ENCODE peak calls at places on chromosome 5, in six cellular contexts. W, V, G, Y, E and Q are unnamed samples.

GRCh38 chr5:32538031-32538547 is 47.3 kb upstream of the SUB1 start:
- ATAC-seq in W (no peak), V (peak), G (no peak), Y (no peak), E (no peak), Q (no peak)

GRCh38 chr5:110968246-110969005 is 103.1 kb upstream of the TSLP start:
- ATAC-seq in W (peak), V (no peak), G (no peak), Y (no peak), E (no peak), Q (no peak)

GRCh38 chr5:130994496-130995253 is 170.4 kb downstream of the HINT1 start:
- ATAC-seq in W (no peak), V (no peak), G (no peak), Y (peak), E (no peak), Q (no peak)

GRCh38 chr5:158287643-158288228 is 428.8 kb upstream of the CLINT1 start:
- ATAC-seq in W (no peak), V (no peak), G (peak), Y (no peak), E (no peak), Q (peak)

GRCh38 chr5:147466581-147466980 is 43.3 kb downstream of the DPYSL3 start:
- ATAC-seq in W (no peak), V (no peak), G (no peak), Y (no peak), E (peak), Q (peak)

GRCh38 chr5:177198738-177199137 is 65.2 kb downstream of the NSD1 start:
- ATAC-seq in W (no peak), V (peak), G (no peak), Y (no peak), E (no peak), Q (no peak)

GRCh38 chr5:135350536-135350935 is 48.5 kb downstream of the MACROH2A1 start:
- ATAC-seq in W (no peak), V (no peak), G (no peak), Y (no peak), E (no peak), Q (no peak)

GRCh38 chr5:61319388-61320146 is 12.5 kb upstream of the ZSWIM6 start:
- ATAC-seq in W (no peak), V (peak), G (no peak), Y (peak), E (peak), Q (peak)

GRCh38 chr5:88734191-88734640 is 148.8 kb downstream of the MEF2C start:
- ATAC-seq in W (no peak), V (peak), G (no peak), Y (peak), E (no peak), Q (no peak)

DNA sequence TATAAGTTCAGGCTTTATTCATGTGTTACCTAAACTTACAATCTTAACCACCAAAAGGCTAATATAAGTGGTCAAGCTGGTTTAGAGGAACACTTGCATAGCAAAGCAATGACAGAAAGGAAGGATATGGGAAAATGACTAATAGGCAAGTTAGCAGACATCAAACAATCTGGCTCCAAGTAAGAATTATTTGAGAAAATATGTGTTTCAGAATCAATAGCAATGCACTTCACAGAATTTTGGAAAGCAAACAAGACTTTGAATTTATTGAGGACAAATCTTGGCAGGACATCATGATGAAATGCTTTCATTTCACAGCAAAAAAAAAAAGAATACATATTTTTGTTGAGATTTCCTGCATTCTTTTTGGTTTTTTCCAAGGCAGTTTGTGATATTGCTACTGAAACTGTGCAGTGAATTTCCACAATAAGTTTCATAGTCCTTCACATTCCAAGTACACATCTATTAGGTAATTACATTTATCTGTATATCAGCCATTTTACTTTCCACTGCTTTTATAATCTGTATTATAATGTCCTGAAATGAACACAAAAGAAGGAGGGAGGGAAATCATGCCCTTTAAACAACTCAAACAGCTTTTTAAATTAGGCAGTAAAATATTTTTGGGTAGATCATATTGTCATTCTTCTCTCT is 417.9 kb downstream of the NR2F1-AS1 start:
- ATAC-seq in W (peak), V (no peak), G (no peak), Y (no peak), E (peak), Q (no peak)
- TF ChIP-seq EP300 in W (peak), V (no peak), G (no peak), Y (no peak), E (no peak), Q (no peak)

GRCh38 chr5:109034276-109034675 is 286.6 kb downstream of the FER start:
- ATAC-seq in W (no peak), V (peak), G (no peak), Y (no peak), E (no peak), Q (no peak)
- TF ChIP-seq EP300 in W (no peak), V (no peak), G (no peak), Y (no peak), E (no peak), Q (no peak)

DNA sequence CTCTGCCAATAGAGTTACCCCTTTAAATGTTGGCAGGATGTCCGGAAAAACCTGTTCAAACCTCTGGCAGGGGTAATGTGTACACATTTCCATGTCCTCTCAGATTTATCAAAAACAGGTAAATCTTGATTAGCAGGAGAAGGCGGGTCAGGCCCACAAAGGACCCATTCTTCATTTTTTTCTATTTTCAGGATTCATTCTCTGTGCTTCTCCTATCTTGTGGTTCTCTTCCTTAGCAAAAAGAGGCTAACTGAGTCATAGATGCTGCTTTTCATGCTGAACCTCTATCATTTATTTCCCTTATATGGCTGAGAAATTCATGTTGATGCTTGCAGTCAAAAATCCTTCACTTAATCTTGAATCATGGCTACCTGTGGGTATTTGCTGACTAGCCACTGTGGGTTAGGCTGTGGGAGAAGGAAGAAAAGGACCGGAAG is 112.7 kb upstream of the IQGAP2 start:
- ATAC-seq in W (no peak), V (no peak), G (no peak), Y (no peak), E (no peak), Q (no peak)
- TF ChIP-seq EP300 in W (no peak), V (no peak), G (no peak), Y (no peak), E (no peak), Q (no peak)

GRCh38 chr5:163437309-163438182 is at the start of gene CCNG1:
- ATAC-seq in W (peak), V (peak), G (peak), Y (peak), E (peak), Q (peak)
- TF ChIP-seq EP300 in W (no peak), V (no peak), G (peak), Y (no peak), E (no peak), Q (no peak)

DNA sequence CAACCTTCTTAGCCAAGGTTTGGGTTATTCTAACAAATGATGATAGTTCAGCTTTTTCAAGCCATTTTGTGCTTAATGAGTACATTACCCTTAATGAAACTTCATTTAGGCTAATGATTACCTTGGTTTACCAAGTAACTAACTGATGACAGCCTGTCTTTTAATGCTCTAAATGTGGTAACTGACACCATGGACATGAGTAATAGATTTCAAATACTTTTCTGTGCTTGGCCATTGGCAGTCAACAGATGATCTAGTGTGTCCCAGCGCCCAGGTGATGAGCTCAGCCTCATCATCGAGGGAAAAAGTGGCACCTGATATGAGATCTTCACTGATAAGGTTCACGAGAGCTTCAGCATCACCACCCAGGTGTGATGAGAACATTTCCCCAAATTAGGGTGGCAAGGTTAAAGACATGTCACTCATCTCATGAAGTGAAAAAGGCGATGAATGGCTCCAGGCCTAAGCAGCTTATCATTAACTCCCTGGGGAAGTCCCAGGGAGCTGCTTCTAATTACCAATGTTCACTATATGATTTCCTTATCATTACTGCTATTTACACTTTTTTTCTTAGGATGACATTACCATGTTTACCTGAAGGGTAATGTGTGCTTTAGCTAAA is 296.0 kb downstream of the SPOCK1 start:
- ATAC-seq in W (no peak), V (peak), G (no peak), Y (no peak), E (no peak), Q (no peak)
- TF ChIP-seq EP300 in W (no peak), V (no peak), G (no peak), Y (no peak), E (no peak), Q (no peak)